ENCODE peak calls at places on chromosome 16, in seven cellular contexts. Q, Y, V, E, W, C and J are unnamed samples.

GRCh38 chr16:86061771-86062170 is 162.8 kb downstream of the IRF8 start:
- DNase-seq in Q (no peak), W (no peak), E (no peak), C (no peak), Y (no peak), V (no peak), J (no peak)

GRCh38 chr16:57134982-57135381 is 42.6 kb downstream of the CPNE2 start:
- DNase-seq in E (no peak), V (no peak), C (no peak), Q (no peak), Y (no peak), W (peak), J (no peak)

GRCh38 chr16:2614761-2615191 is 67.5 kb upstream of the KCTD5 start:
- DNase-seq in Y (no peak), Q (no peak), V (no peak), W (no peak), C (no peak), E (no peak), J (no peak)

GRCh38 chr16:14289692-14290340 is 218.7 kb downstream of the MRTFB start:
- DNase-seq in C (no peak), E (no peak), Y (peak), V (no peak), W (peak), Q (no peak), J (no peak)

GRCh38 chr16:28192811-28193529 is 18.8 kb downstream of the XPO6 start:
- DNase-seq in Y (no peak), W (no peak), E (no peak), V (no peak), Q (no peak), C (no peak), J (no peak)

GRCh38 chr16:25078386-25078978 is 33.1 kb upstream of the LCMT1 start:
- DNase-seq in E (no peak), W (no peak), C (no peak), Y (no peak), V (no peak), Q (no peak), J (no peak)

GRCh38 chr16:8962393-8963009 is 1.2 kb downstream of the USP7 start:
- DNase-seq in W (peak), Y (no peak), E (no peak), Q (no peak), V (no peak), C (no peak), J (peak)

GRCh38 chr16:35732046-35732810 is 2272.8 kb downstream of the TP53TG3F start:
- DNase-seq in C (no peak), E (no peak), Y (no peak), Q (no peak), V (no peak), W (no peak), J (no peak)

GRCh38 chr16:82824408-82824807 is 197.6 kb downstream of the CDH13 start:
- DNase-seq in Q (peak), W (no peak), E (no peak), C (no peak), Y (peak), V (no peak), J (no peak)

GRCh38 chr16:4801962-4802658 is at the start of gene ROGDI:
- DNase-seq in V (peak), E (peak), W (peak), Y (peak), C (peak), Q (peak), J (peak)

GRCh38 chr16:47458331-47458730 is 2.5 kb downstream of the ITFG1 start:
- DNase-seq in V (no peak), E (no peak), Q (no peak), Y (no peak), C (no peak), W (no peak), J (no peak)